ENCODE peak calls at places on chromosome 21, in ten cellular contexts. V is fibroblast of lung, B is DND-41, R is HL-60, I is AG04450, L is WERI-Rb-1, M is dorsolateral prefrontal cortex, H is SK-N-SH, Z is NB4, C is choroid plexus epithelial cell. K is an unnamed sample.

GRCh38 chr21:27740084-27740483 is 773.2 kb upstream of the ADAMTS5 start:
- DNase-seq in V (no peak), B (no peak), R (no peak), I (no peak), L (no peak), M (no peak), H (no peak), Z (no peak), C (no peak), K (no peak)

GRCh38 chr21:42974832-42975820 is 764 bp downstream of the PKNOX1 start:
- DNase-seq in V (peak), B (peak), R (peak), I (no peak), L (peak), M (peak), H (peak), Z (peak), C (peak), K (peak)

GRCh38 chr21:35508389-35508888 is 459.3 kb upstream of the RUNX1 start:
- DNase-seq in V (peak), B (peak), R (peak), I (peak), L (no peak), M (peak), H (no peak), Z (peak), C (peak), K (peak)

GRCh38 chr21:42478504-42478903 is 17.5 kb downstream of the RSPH1 start:
- DNase-seq in V (no peak), B (no peak), R (no peak), I (no peak), L (no peak), M (peak), H (no peak), Z (no peak), C (no peak), K (no peak)

GRCh38 chr21:35540950-35541632 is 492.0 kb upstream of the RUNX1 start:
- DNase-seq in V (no peak), B (no peak), R (no peak), I (no peak), L (no peak), M (no peak), H (no peak), Z (no peak), C (no peak), K (peak)

GRCh38 chr21:21715286-21715969 is 717.2 kb downstream of the NCAM2 start:
- DNase-seq in V (peak), B (no peak), R (no peak), I (peak), L (no peak), M (no peak), H (no peak), Z (no peak), C (peak), K (peak)

GRCh38 chr21:23607782-23608181 is 1999.5 kb downstream of the MRPL39 start:
- DNase-seq in V (no peak), B (no peak), R (no peak), I (no peak), L (no peak), M (no peak), H (no peak), Z (no peak), C (no peak), K (no peak)

GRCh38 chr21:35390013-35390776 is 341.1 kb upstream of the RUNX1 start:
- DNase-seq in V (peak), B (peak), R (no peak), I (no peak), L (no peak), M (no peak), H (peak), Z (no peak), C (peak), K (peak)

GRCh38 chr21:40546657-40547056 is 300.3 kb downstream of the DSCAM start:
- DNase-seq in V (no peak), B (no peak), R (peak), I (no peak), L (no peak), M (no peak), H (no peak), Z (peak), C (no peak), K (no peak)

GRCh38 chr21:23968722-23969647 is 1638.3 kb downstream of the MRPL39 start:
- DNase-seq in V (peak), B (peak), R (peak), I (peak), L (peak), M (no peak), H (peak), Z (peak), C (peak), K (peak)

GRCh38 chr21:44078411-44078981 is 28.7 kb upstream of the PWP2 start:
- DNase-seq in V (no peak), B (no peak), R (no peak), I (no peak), L (no peak), M (no peak), H (no peak), Z (no peak), C (no peak), K (no peak)

GRCh38 chr21:35525443-35525842 is 476.3 kb upstream of the RUNX1 start:
- DNase-seq in V (no peak), B (peak), R (no peak), I (no peak), L (no peak), M (no peak), H (no peak), Z (peak), C (no peak), K (no peak)

GRCh38 chr21:37742115-37742514 is 174.1 kb downstream of the KCNJ6 start:
- DNase-seq in V (no peak), B (no peak), R (no peak), I (no peak), L (no peak), M (no peak), H (no peak), Z (no peak), C (no peak), K (no peak)

GRCh38 chr21:34995979-34996303 is 53.2 kb downstream of the RUNX1 start:
- DNase-seq in V (no peak), B (no peak), R (no peak), I (no peak), L (no peak), M (no peak), H (no peak), Z (no peak), C (no peak), K (no peak)

GRCh38 chr21:35041122-35041521 is 8.0 kb downstream of the RUNX1 start:
- DNase-seq in V (no peak), B (no peak), R (no peak), I (no peak), L (no peak), M (no peak), H (no peak), Z (no peak), C (no peak), K (no peak)

GRCh38 chr21:18265955-18266354 is 21.3 kb downstream of the CHODL start:
- DNase-seq in V (no peak), B (no peak), R (no peak), I (no peak), L (no peak), M (no peak), H (no peak), Z (no peak), C (peak), K (no peak)

GRCh38 chr21:16082038-16082816 is 352.4 kb downstream of the USP25 start:
- DNase-seq in V (peak), B (no peak), R (no peak), I (no peak), L (no peak), M (no peak), H (no peak), Z (peak), C (peak), K (peak)

GRCh38 chr21:16085436-16085835 is 355.7 kb downstream of the USP25 start:
- DNase-seq in V (peak), B (no peak), R (no peak), I (no peak), L (no peak), M (no peak), H (no peak), Z (no peak), C (no peak), K (peak)

GRCh38 chr21:16086936-16087335 is 357.2 kb downstream of the USP25 start:
- DNase-seq in V (no peak), B (no peak), R (no peak), I (no peak), L (no peak), M (no peak), H (no peak), Z (no peak), C (no peak), K (no peak)

GRCh38 chr21:16086121-16086520 is 356.3 kb downstream of the USP25 start:
- DNase-seq in V (no peak), B (no peak), R (no peak), I (no peak), L (no peak), M (no peak), H (no peak), Z (no peak), C (no peak), K (no peak)

GRCh38 chr21:16084776-16085364 is 355.1 kb downstream of the USP25 start:
- DNase-seq in V (peak), B (no peak), R (no peak), I (no peak), L (peak), M (peak), H (no peak), Z (no peak), C (no peak), K (peak)
- TF ChIP-seq CTCF in V (no peak), B (no peak), R (no peak), I (no peak), L (no peak), M (no peak), H (no peak), Z (no peak), C (no peak), K (no peak)

GRCh38 chr21:32391755-32392154 is 1.1 kb downstream of the URB1 start:
- DNase-seq in V (no peak), B (no peak), R (no peak), I (no peak), L (no peak), M (no peak), H (no peak), Z (no peak), C (no peak), K (no peak)
- H3K4me3 ChIP-seq in V (peak), B (peak), R (peak), I (peak), L (no peak), M (peak), H (peak), Z (peak), C (peak), K (peak)

DNA sequence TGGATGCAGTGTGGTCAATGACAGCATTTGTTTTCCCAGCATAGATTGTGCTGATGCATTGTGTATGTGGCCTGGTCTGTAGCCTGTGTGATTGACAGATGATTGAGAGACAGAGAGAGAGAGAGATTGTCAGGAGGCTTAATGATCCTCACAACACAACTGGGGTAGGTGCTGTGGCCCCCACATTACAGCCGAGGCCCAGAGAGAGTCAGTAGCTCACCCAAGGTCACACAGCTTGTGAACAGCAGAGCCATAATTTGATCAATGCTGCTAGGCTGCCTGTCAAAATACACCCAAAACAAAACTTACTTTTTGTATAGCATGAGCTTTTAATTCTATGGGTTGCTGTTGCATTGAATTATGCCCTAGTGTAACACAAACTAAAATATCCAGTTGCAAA is 20.2 kb upstream of the ETS2 start:
- DNase-seq in V (no peak), B (no peak), R (no peak), I (no peak), L (no peak), M (no peak), H (no peak), Z (no peak), C (no peak), K (no peak)
- TF ChIP-seq CTCF in V (no peak), B (no peak), R (no peak), I (no peak), L (no peak), M (no peak), H (no peak), Z (no peak), C (no peak), K (no peak)

GRCh38 chr21:15138475-15138874 is 73.7 kb upstream of the NRIP1 start:
- DNase-seq in V (no peak), B (peak), R (peak), I (no peak), L (peak), M (no peak), H (no peak), Z (no peak), C (no peak), K (no peak)

GRCh38 chr21:15139881-15140280 is 75.1 kb upstream of the NRIP1 start:
- DNase-seq in V (peak), B (no peak), R (no peak), I (no peak), L (no peak), M (no peak), H (no peak), Z (no peak), C (no peak), K (no peak)

GRCh38 chr21:15140321-15141019 is 75.7 kb upstream of the NRIP1 start:
- DNase-seq in V (peak), B (no peak), R (no peak), I (no peak), L (peak), M (no peak), H (no peak), Z (no peak), C (peak), K (no peak)

GRCh38 chr21:15141236-15141970 is 76.6 kb upstream of the NRIP1 start:
- DNase-seq in V (no peak), B (no peak), R (no peak), I (no peak), L (no peak), M (no peak), H (no peak), Z (no peak), C (no peak), K (no peak)

DNA sequence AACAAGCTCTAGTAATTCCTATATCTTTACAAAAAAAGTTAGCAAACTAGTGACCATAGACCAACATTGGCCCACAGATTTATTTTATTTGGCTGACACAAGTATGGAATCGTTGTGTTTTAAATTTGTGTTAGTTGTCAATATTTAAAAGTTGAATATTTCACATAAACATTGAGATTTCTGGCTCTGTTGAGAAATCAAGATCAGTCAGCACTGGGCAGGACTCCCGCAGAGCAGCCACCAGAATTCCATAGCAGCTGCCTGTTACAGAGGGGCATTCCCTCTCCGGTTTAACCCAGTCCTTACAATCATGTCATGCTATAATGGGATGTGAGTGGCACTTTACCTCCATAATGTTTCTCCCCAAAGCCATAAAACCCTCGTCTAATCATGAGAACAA is 79.2 kb upstream of the NRIP1 start:
- DNase-seq in V (peak), B (no peak), R (no peak), I (no peak), L (no peak), M (no peak), H (no peak), Z (no peak), C (peak), K (no peak)
- H3K4me3 ChIP-seq in V (no peak), B (no peak), R (no peak), I (no peak), L (no peak), M (no peak), H (no peak), Z (no peak), C (no peak), K (no peak)

GRCh38 chr21:45270306-45270821 is 17.3 kb downstream of the POFUT2 start:
- DNase-seq in V (no peak), B (no peak), R (no peak), I (no peak), L (peak), M (peak), H (no peak), Z (no peak), C (peak), K (no peak)
- TF ChIP-seq CTCF in V (no peak), B (peak), R (no peak), I (no peak), L (peak), M (no peak), H (peak), Z (no peak), C (peak), K (peak)

DNA sequence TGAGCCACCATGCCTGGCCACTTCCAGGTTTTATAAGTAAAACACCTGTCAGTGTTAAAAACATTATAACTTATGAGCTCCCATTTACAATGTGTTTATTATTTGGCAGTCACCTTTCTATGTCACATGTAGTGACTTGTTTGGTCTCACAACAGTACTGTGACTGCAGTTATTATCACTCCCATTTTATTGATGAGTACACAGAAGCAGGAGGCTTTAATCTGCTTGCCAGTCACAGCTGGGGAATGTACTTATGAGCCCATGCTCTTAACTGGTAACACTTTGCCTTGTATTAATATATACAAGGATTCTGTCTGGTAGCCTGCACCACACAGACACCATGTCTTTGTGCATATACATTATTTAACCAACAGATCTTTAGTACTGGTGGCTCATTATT is 31.1 kb upstream of the BACH1 start:
- DNase-seq in V (no peak), B (no peak), R (no peak), I (no peak), L (no peak), M (no peak), H (no peak), Z (no peak), C (no peak), K (no peak)
- H3K4me3 ChIP-seq in V (no peak), B (no peak), R (no peak), I (no peak), L (no peak), M (no peak), H (no peak), Z (no peak), C (no peak), K (no peak)

DNA sequence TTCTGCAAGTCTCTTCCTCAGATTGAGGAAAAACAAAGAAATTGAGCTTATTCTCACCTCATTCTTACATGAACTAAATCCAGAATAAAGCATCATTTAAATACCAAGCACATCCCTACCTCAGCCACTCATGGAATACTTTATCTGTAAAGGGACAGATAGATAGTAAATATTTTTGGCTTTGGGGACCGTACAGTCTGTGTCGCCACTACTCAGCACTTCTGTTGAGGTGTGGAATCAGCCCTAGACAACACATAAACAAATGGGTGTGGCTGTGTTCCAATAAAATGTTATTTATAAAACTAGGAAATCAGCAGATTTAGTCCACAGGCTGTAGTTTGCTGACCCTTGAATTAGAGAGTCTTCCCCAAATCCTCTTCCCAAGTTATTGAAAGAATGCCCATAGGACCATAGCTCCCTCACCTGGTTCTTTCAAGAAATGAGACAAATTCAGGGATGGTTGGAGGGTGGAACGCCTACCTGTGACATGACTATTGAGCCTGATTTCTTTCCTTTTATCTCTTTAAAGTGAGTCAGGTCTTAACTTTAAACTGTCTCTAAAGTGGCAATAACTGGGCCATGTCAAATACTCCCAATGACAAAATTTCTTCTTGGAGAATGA is 878.5 kb downstream of the USP25 start:
- DNase-seq in V (peak), B (no peak), R (no peak), I (no peak), L (no peak), M (no peak), H (no peak), Z (no peak), C (peak), K (no peak)
- TF ChIP-seq CTCF in V (no peak), B (peak), R (no peak), I (peak), L (no peak), M (peak), H (peak), Z (no peak), C (peak), K (no peak)

DNA sequence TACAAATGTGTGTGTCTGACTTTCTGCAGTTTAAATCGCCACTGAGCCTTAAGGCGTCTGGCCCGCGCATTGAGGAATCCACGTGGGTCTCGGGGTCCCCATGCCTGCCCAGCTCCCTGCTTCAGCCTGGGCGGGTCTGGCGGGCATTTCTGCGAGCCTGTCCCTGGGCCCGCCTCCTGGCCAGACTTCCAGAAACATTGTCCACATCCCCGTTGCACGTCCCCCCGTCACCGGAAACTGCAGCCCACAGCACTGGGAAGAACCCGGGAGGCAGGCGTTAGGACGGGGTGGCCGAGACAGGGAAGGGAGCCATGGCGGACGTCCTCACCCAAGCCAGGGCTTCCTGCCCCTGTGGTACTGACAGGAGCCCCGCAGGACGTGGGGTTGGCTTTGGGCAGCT is 113.1 kb upstream of the COL6A1 start:
- DNase-seq in V (no peak), B (no peak), R (no peak), I (no peak), L (no peak), M (no peak), H (no peak), Z (no peak), C (no peak), K (no peak)
- H3K4me3 ChIP-seq in V (no peak), B (no peak), R (no peak), I (no peak), L (no peak), M (no peak), H (no peak), Z (no peak), C (no peak), K (no peak)

DNA sequence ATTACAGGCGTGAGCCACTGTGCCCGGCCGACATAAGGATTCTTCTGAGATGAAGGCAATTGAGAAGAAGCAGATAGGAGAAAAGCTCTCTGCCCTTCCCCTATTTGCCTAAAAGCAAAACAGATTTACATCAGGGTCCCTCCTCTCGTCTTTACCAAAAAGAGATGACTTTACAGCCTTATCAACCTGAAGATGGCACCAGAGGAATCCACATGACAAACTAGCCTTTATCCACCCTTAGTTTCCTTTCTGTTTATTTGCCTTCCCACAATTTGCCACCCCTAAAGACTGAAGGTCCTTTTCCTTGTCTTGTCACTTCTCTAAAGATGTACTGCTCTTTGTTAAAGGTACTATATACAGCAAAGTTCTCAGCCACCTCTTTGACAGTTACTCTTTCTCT is 70.7 kb upstream of the KRTAP19-8 start:
- DNase-seq in V (peak), B (no peak), R (no peak), I (no peak), L (no peak), M (no peak), H (peak), Z (peak), C (peak), K (peak)
- TF ChIP-seq CTCF in V (no peak), B (peak), R (no peak), I (no peak), L (peak), M (peak), H (peak), Z (peak), C (peak), K (peak)

GRCh38 chr21:33695785-33696184 is 53.5 kb downstream of the ITSN1 start:
- DNase-seq in V (no peak), B (no peak), R (no peak), I (no peak), L (no peak), M (no peak), H (no peak), Z (no peak), C (no peak), K (no peak)
- H3K4me3 ChIP-seq in V (no peak), B (no peak), R (no peak), I (no peak), L (no peak), M (no peak), H (no peak), Z (no peak), C (no peak), K (no peak)

K was measured in astrocyte of the spinal cord.